ENCODE peak calls at places on chromosomes 3 and 15, in six cellular contexts. E, F, Q, B, N and G are unnamed samples.

GRCh38 chr3:40042752-40043443 is 233.5 kb downstream of the MYRIP start:
- DNase-seq in E (peak; percentile 1), F (no peak), Q (no peak), B (no peak), N (no peak), G (no peak)

GRCh38 chr15:27358751-27359434 is 387.9 kb downstream of the GABRG3 start:
- DNase-seq in E (no peak), F (no peak), Q (no peak), B (peak; percentile 48), N (no peak), G (no peak)

GRCh38 chr3:105253225-105253624 is 113.5 kb upstream of the ALCAM start:
- DNase-seq in E (no peak), F (no peak), Q (no peak), B (peak; percentile 1), N (no peak), G (no peak)

GRCh38 chr15:87924433-87924832 is 332.1 kb downstream of the NTRK3 start:
- DNase-seq in E (no peak), F (no peak), Q (no peak), B (peak; percentile 65), N (no peak), G (no peak)

GRCh38 chr3:155024006-155024638 is 56.0 kb upstream of the MME start:
- DNase-seq in E (peak; percentile 64), F (no peak), Q (no peak), B (peak; percentile 26), N (no peak), G (no peak)

GRCh38 chr3:10760199-10760598 is 55.8 kb upstream of the SLC6A11 start:
- DNase-seq in E (no peak), F (no peak), Q (no peak), B (no peak), N (no peak), G (no peak)

GRCh38 chr3:127628426-127628787 is 578 bp upstream of the PODXL2 start:
- DNase-seq in E (no peak), F (no peak), Q (no peak), B (no peak), N (no peak), G (no peak)

GRCh38 chr3:173065543-173065970 is 75.5 kb downstream of the SPATA16 start:
- DNase-seq in E (peak; percentile 70), F (no peak), Q (peak; percentile 6), B (peak; percentile 23), N (no peak), G (peak; percentile 30)

GRCh38 chr3:116135462-116135861 is 309.8 kb downstream of the LSAMP start:
- DNase-seq in E (peak; percentile 89), F (peak; percentile 14), Q (peak; percentile 59), B (no peak), N (no peak), G (peak; percentile 22)

GRCh38 chr15:94924971-94925593 is 693.7 kb downstream of the MCTP2 start:
- DNase-seq in E (no peak), F (no peak), Q (no peak), B (no peak), N (no peak), G (no peak)

GRCh38 chr3:59017617-59017984 is 32.2 kb downstream of the CFAP20DC start:
- DNase-seq in E (no peak), F (no peak), Q (no peak), B (no peak), N (no peak), G (no peak)

GRCh38 chr3:190120161-190121060 is at the start of gene P3H2:
- DNase-seq in E (peak; percentile 95), F (peak; percentile 84), Q (peak; percentile 93), B (peak; percentile 96), N (peak; percentile 79), G (peak; percentile 78)

GRCh38 chr3:100603449-100603848 is 6.0 kb upstream of the ADGRG7 start:
- DNase-seq in E (peak; percentile 43), F (no peak), Q (peak; percentile 54), B (peak; percentile 80), N (no peak), G (no peak)

GRCh38 chr15:56805466-56806146 is 72.3 kb upstream of the ZNF280D start:
- DNase-seq in E (peak; percentile 76), F (no peak), Q (peak; percentile 87), B (peak; percentile 88), N (no peak), G (no peak)

GRCh38 chr3:9721698-9722057 is 9.9 kb upstream of the BRPF1 start:
- DNase-seq in E (no peak), F (no peak), Q (no peak), B (no peak), N (no peak), G (no peak)

GRCh38 chr15:74420193-74420905 is 13.4 kb downstream of the SEMA7A start:
- DNase-seq in E (no peak), F (no peak), Q (no peak), B (no peak), N (peak; percentile 50), G (no peak)
- H3K4me1 ChIP-seq in E (peaks cover 92% of the 10 kb centered on the region), F (no peaks in the 10 kb centered on the region), Q (peaks cover 50% of the 10 kb centered on the region), B (peaks cover 17% of the 10 kb centered on the region), N (no peaks in the 10 kb centered on the region), G (no peaks in the 10 kb centered on the region)

GRCh38 chr15:49235446-49236207 is 65.6 kb downstream of the GALK2 start:
- DNase-seq in E (peak; percentile 84), F (peak; percentile 44), Q (peak; percentile 92), B (peak; percentile 78), N (peak; percentile 31), G (peak; percentile 51)
- H3K4me1 ChIP-seq in E (no peaks in the 10 kb centered on the region), F (peaks cover 17% of the 10 kb centered on the region), Q (peaks cover 3% of the 10 kb centered on the region), B (no peaks in the 10 kb centered on the region), N (no peaks in the 10 kb centered on the region), G (no peaks in the 10 kb centered on the region)

GRCh38 chr15:43799945-43800285 is at the start of gene SERINC4:
- DNase-seq in E (no peak), F (no peak), Q (no peak), B (no peak), N (no peak), G (no peak)

GRCh38 chr15:43796566-43796965 is 3.5 kb downstream of the SERINC4 start:
- DNase-seq in E (no peak), F (no peak), Q (no peak), B (no peak), N (no peak), G (no peak)

GRCh38 chr15:43800286-43801136 is at the start of gene HYPK:
- DNase-seq in E (peak; percentile 89), F (peak; percentile 95), Q (peak; percentile 83), B (peak; percentile 89), N (peak; percentile 93), G (peak; percentile 96)

GRCh38 chr15:43795997-43796396 is 3.9 kb downstream of the SERF2 start:
- DNase-seq in E (no peak), F (no peak), Q (no peak), B (peak; percentile 63), N (no peak), G (no peak)

DNA sequence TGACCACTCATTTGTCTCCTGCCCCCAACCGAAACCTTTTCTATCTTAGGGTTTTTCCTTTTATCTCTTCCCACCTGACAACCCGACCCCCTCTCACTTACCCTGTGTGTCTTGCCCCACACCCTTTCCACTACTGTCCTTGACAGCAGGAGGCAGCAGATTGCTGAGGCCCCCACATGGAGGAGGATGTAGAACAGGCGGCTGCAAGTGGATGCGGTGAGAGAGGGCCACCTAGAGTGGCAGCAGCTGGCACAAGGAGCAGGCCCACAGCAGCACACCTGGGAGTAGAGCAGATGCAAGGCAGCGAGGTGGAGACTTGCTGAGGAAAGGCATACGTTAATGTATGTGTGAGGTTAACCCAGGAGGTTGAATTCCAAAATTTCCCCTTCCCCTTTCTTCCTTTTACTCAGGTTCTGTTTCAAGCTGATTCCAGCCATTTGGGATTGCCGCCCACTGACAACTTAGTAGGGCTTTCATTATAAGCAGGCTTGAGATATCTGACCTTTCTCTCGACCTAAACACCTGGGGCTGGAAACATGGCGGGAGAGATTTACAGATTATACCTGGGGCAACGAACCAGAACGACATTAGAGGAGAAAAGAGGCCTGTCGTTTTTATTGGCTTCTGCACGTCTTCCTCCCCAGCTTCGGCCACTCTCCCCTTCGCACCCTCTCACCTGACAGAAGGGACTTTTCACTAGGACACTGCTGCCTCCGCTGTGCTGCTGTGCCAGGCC is 643 bp downstream of the SERINC4 start:
- DNase-seq in E (no peak), F (peak; percentile 32), Q (no peak), B (peak; percentile 41), N (no peak), G (peak; percentile 49)
- H3K4me1 ChIP-seq in E (peaks cover 26% of the 10 kb centered on the region), F (peaks cover 47% of the 10 kb centered on the region), Q (peaks cover 15% of the 10 kb centered on the region), B (peaks cover 19% of the 10 kb centered on the region), N (peaks cover 5% of the 10 kb centered on the region), G (peaks cover 21% of the 10 kb centered on the region)

DNA sequence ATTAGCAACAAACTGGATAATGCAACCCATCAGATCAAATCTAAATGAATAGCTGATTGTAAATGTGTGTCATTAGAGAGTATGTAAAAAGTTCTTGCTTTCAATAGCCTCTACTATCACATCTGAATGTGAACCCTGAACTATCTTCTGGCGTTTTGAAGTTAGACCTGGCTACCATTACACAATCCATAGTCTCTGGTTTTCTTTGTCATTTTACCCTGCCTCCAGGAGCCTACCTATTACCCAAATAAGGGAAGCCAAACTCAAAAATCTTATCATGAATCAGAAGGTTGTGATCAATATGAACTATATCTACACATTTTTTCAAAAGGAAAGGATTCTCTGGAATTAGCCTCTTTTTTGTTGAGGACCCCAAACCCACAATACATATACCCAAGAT is 31.8 kb downstream of the PCYT1A start:
- DNase-seq in E (no peak), F (no peak), Q (no peak), B (no peak), N (no peak), G (no peak)
- H3K4me1 ChIP-seq in E (peaks cover 2% of the 10 kb centered on the region), F (peaks cover 6% of the 10 kb centered on the region), Q (no peaks in the 10 kb centered on the region), B (no peaks in the 10 kb centered on the region), N (no peaks in the 10 kb centered on the region), G (no peaks in the 10 kb centered on the region)

GRCh38 chr3:177347611-177348010 is 150.3 kb upstream of the TBL1XR1 start:
- DNase-seq in E (no peak), F (no peak), Q (no peak), B (no peak), N (no peak), G (no peak)
- H3K4me1 ChIP-seq in E (peaks cover 2% of the 10 kb centered on the region), F (peaks cover 39% of the 10 kb centered on the region), Q (peaks cover 13% of the 10 kb centered on the region), B (peaks cover 14% of the 10 kb centered on the region), N (no peaks in the 10 kb centered on the region), G (peaks cover 11% of the 10 kb centered on the region)

GRCh38 chr15:92904832-92905640 is 4.9 kb downstream of the CHD2 start:
- DNase-seq in E (no peak), F (no peak), Q (no peak), B (no peak), N (no peak), G (peak; percentile 36)

GRCh38 chr15:92907880-92908279 is 7.8 kb downstream of the CHD2 start:
- DNase-seq in E (peak; percentile 91), F (no peak), Q (peak; percentile 90), B (no peak), N (no peak), G (no peak)

GRCh38 chr15:92907229-92907628 is 7.1 kb downstream of the CHD2 start:
- DNase-seq in E (no peak), F (no peak), Q (no peak), B (no peak), N (no peak), G (no peak)

GRCh38 chr15:92906038-92906437 is 5.9 kb downstream of the CHD2 start:
- DNase-seq in E (no peak), F (no peak), Q (no peak), B (no peak), N (no peak), G (no peak)

GRCh38 chr15:92906563-92907081 is 6.5 kb downstream of the CHD2 start:
- DNase-seq in E (no peak), F (no peak), Q (peak; percentile 74), B (no peak), N (no peak), G (peak; percentile 65)
- H3K4me1 ChIP-seq in E (peaks cover 13% of the 10 kb centered on the region), F (peaks cover 72% of the 10 kb centered on the region), Q (peaks cover 22% of the 10 kb centered on the region), B (peaks cover 12% of the 10 kb centered on the region), N (no peaks in the 10 kb centered on the region), G (peaks cover 27% of the 10 kb centered on the region)

GRCh38 chr3:50661321-50661837 is 13.3 kb upstream of the DOCK3 start:
- DNase-seq in E (no peak), F (peak; percentile 4), Q (no peak), B (no peak), N (no peak), G (no peak)
- H3K4me1 ChIP-seq in E (no peaks in the 10 kb centered on the region), F (no peaks in the 10 kb centered on the region), Q (no peaks in the 10 kb centered on the region), B (no peaks in the 10 kb centered on the region), N (no peaks in the 10 kb centered on the region), G (no peaks in the 10 kb centered on the region)